ENCODE peak calls at places on chromosome 15, in nine cellular contexts. One of them, this sample, is unnamed.

GRCh38 chr15:67130166-67130565 is 64.8 kb downstream of the SMAD3 start:
- DNase-seq in pancreas: no peak
- DNase-seq in cardiac muscle cell: no peak
- DNase-seq in mesendoderm: no peak
- DNase-seq in CD4-positive, alpha-beta memory T cell: no peak
- DNase-seq in fibroblast of lung: no peak
- DNase-seq in GM23248: no peak
- DNase-seq in tibial nerve: no peak
- DNase-seq in tibial artery: no peak
- DNase-seq in this sample: no peak

GRCh38 chr15:59143281-59143680 is 38.3 kb downstream of the CCNB2 start:
- DNase-seq in pancreas: no peak
- DNase-seq in cardiac muscle cell: no peak
- DNase-seq in mesendoderm: no peak
- DNase-seq in CD4-positive, alpha-beta memory T cell: no peak
- DNase-seq in fibroblast of lung: no peak
- DNase-seq in GM23248: no peak
- DNase-seq in tibial nerve: no peak
- DNase-seq in tibial artery: no peak
- DNase-seq in this sample: no peak

GRCh38 chr15:38217181-38217580 is 35.5 kb upstream of the SPRED1 start:
- DNase-seq in pancreas: no peak
- DNase-seq in cardiac muscle cell: peak
- DNase-seq in mesendoderm: no peak
- DNase-seq in CD4-positive, alpha-beta memory T cell: no peak
- DNase-seq in fibroblast of lung: peak
- DNase-seq in GM23248: peak
- DNase-seq in tibial nerve: no peak
- DNase-seq in tibial artery: no peak
- DNase-seq in this sample: no peak

GRCh38 chr15:57034613-57035012 is 116.2 kb downstream of the TCF12 start:
- DNase-seq in pancreas: no peak
- DNase-seq in cardiac muscle cell: no peak
- DNase-seq in mesendoderm: no peak
- DNase-seq in CD4-positive, alpha-beta memory T cell: no peak
- DNase-seq in fibroblast of lung: no peak
- DNase-seq in GM23248: no peak
- DNase-seq in tibial nerve: no peak
- DNase-seq in tibial artery: no peak
- DNase-seq in this sample: no peak

GRCh38 chr15:75694241-75695182 is 18.1 kb downstream of the CSPG4 start:
- DNase-seq in pancreas: peak
- DNase-seq in cardiac muscle cell: peak
- DNase-seq in mesendoderm: peak
- DNase-seq in CD4-positive, alpha-beta memory T cell: no peak
- DNase-seq in fibroblast of lung: peak
- DNase-seq in GM23248: peak
- DNase-seq in tibial nerve: peak
- DNase-seq in tibial artery: peak
- DNase-seq in this sample: peak

GRCh38 chr15:48604567-48604966 is 40.9 kb downstream of the FBN1 start:
- DNase-seq in pancreas: no peak
- DNase-seq in cardiac muscle cell: peak
- DNase-seq in mesendoderm: peak
- DNase-seq in CD4-positive, alpha-beta memory T cell: no peak
- DNase-seq in fibroblast of lung: no peak
- DNase-seq in GM23248: peak
- DNase-seq in tibial nerve: no peak
- DNase-seq in tibial artery: no peak
- DNase-seq in this sample: no peak

GRCh38 chr15:47576921-47577474 is 140.3 kb upstream of the SEMA6D start:
- DNase-seq in pancreas: no peak
- DNase-seq in cardiac muscle cell: peak
- DNase-seq in mesendoderm: no peak
- DNase-seq in CD4-positive, alpha-beta memory T cell: no peak
- DNase-seq in fibroblast of lung: peak
- DNase-seq in GM23248: no peak
- DNase-seq in tibial nerve: no peak
- DNase-seq in tibial artery: no peak
- DNase-seq in this sample: no peak

GRCh38 chr15:101609742-101610627 is 42.2 kb downstream of the TM2D3 start:
- DNase-seq in pancreas: no peak
- DNase-seq in cardiac muscle cell: no peak
- DNase-seq in mesendoderm: no peak
- DNase-seq in CD4-positive, alpha-beta memory T cell: no peak
- DNase-seq in fibroblast of lung: no peak
- DNase-seq in GM23248: no peak
- DNase-seq in tibial nerve: no peak
- DNase-seq in tibial artery: no peak
- DNase-seq in this sample: no peak

DNA sequence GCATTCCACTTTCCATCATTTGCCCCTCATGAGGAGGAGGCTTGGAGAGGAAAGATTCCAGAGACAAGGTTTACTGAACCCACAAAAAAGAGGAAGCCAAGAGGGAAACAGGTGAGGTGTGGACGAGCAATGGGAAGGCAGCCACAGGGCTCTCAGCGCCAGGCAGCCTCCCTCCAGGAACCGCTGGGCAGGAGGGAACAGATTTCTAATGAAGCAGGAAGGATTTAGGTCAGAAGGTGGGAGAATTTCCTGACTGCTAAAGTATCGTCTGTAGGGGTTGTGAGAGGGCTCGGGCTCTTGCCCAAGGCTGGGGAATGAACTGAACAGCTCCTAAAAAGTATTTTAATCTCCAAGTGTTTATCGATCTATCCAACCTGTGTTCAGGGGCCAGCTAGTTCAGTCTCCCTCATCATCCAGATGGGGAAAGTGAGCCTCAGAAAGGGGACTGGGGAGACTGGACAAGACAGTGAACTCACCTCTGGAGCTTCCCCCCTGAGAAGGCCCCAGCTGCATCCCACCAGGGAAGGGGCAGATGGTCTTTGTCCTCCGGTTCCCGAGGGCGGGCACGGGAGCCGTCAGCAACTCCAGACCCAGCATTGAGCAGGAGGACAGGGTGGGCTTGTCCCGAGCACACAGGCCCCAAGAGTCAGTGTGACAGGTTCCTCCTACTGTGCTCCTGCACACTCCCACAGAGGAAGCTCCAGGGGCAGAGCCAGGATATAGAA is 10.5 kb downstream of the LOXL1 start:
- DNase-seq in pancreas: no peak
- DNase-seq in cardiac muscle cell: no peak
- DNase-seq in mesendoderm: no peak
- DNase-seq in CD4-positive, alpha-beta memory T cell: no peak
- DNase-seq in fibroblast of lung: no peak
- DNase-seq in GM23248: no peak
- DNase-seq in tibial nerve: no peak
- DNase-seq in tibial artery: no peak
- DNase-seq in this sample: peak
- H3K27ac ChIP-seq in pancreas: no peak
- H3K27ac ChIP-seq in cardiac muscle cell: no peak
- H3K27ac ChIP-seq in mesendoderm: no peak
- H3K27ac ChIP-seq in CD4-positive, alpha-beta memory T cell: no peak
- H3K27ac ChIP-seq in fibroblast of lung: no peak
- H3K27ac ChIP-seq in GM23248: no peak
- H3K27ac ChIP-seq in tibial nerve: peak
- H3K27ac ChIP-seq in tibial artery: peak
- H3K27ac ChIP-seq in this sample: peak

GRCh38 chr15:94247789-94248638 is 16.7 kb downstream of the MCTP2 start:
- DNase-seq in pancreas: no peak
- DNase-seq in cardiac muscle cell: no peak
- DNase-seq in mesendoderm: peak
- DNase-seq in CD4-positive, alpha-beta memory T cell: no peak
- DNase-seq in fibroblast of lung: no peak
- DNase-seq in GM23248: no peak
- DNase-seq in tibial nerve: no peak
- DNase-seq in tibial artery: no peak
- DNase-seq in this sample: no peak
- H3K4me3 ChIP-seq in pancreas: no peak
- H3K4me3 ChIP-seq in cardiac muscle cell: no peak
- H3K4me3 ChIP-seq in mesendoderm: no peak
- H3K4me3 ChIP-seq in CD4-positive, alpha-beta memory T cell: no peak
- H3K4me3 ChIP-seq in fibroblast of lung: no peak
- H3K4me3 ChIP-seq in GM23248: no peak
- H3K4me3 ChIP-seq in tibial nerve: no peak
- H3K4me3 ChIP-seq in tibial artery: no peak
- H3K4me3 ChIP-seq in this sample: no peak

GRCh38 chr15:99733268-99734039 is at the start of gene LYSMD4:
- DNase-seq in pancreas: peak
- DNase-seq in cardiac muscle cell: peak
- DNase-seq in mesendoderm: peak
- DNase-seq in CD4-positive, alpha-beta memory T cell: peak
- DNase-seq in fibroblast of lung: peak
- DNase-seq in GM23248: peak
- DNase-seq in tibial nerve: peak
- DNase-seq in tibial artery: peak
- DNase-seq in this sample: peak

GRCh38 chr15:99732711-99733267 is 448 bp downstream of the LYSMD4 start:
- DNase-seq in pancreas: peak
- DNase-seq in cardiac muscle cell: no peak
- DNase-seq in mesendoderm: no peak
- DNase-seq in CD4-positive, alpha-beta memory T cell: peak
- DNase-seq in fibroblast of lung: no peak
- DNase-seq in GM23248: no peak
- DNase-seq in tibial nerve: peak
- DNase-seq in tibial artery: peak
- DNase-seq in this sample: peak

GRCh38 chr15:99729920-99730319 is 3.3 kb downstream of the LYSMD4 start:
- DNase-seq in pancreas: no peak
- DNase-seq in cardiac muscle cell: peak
- DNase-seq in mesendoderm: peak
- DNase-seq in CD4-positive, alpha-beta memory T cell: no peak
- DNase-seq in fibroblast of lung: peak
- DNase-seq in GM23248: peak
- DNase-seq in tibial nerve: no peak
- DNase-seq in tibial artery: peak
- DNase-seq in this sample: no peak

GRCh38 chr15:99732268-99732641 is 982 bp downstream of the LYSMD4 start:
- DNase-seq in pancreas: no peak
- DNase-seq in cardiac muscle cell: peak
- DNase-seq in mesendoderm: no peak
- DNase-seq in CD4-positive, alpha-beta memory T cell: no peak
- DNase-seq in fibroblast of lung: peak
- DNase-seq in GM23248: peak
- DNase-seq in tibial nerve: no peak
- DNase-seq in tibial artery: no peak
- DNase-seq in this sample: no peak

DNA sequence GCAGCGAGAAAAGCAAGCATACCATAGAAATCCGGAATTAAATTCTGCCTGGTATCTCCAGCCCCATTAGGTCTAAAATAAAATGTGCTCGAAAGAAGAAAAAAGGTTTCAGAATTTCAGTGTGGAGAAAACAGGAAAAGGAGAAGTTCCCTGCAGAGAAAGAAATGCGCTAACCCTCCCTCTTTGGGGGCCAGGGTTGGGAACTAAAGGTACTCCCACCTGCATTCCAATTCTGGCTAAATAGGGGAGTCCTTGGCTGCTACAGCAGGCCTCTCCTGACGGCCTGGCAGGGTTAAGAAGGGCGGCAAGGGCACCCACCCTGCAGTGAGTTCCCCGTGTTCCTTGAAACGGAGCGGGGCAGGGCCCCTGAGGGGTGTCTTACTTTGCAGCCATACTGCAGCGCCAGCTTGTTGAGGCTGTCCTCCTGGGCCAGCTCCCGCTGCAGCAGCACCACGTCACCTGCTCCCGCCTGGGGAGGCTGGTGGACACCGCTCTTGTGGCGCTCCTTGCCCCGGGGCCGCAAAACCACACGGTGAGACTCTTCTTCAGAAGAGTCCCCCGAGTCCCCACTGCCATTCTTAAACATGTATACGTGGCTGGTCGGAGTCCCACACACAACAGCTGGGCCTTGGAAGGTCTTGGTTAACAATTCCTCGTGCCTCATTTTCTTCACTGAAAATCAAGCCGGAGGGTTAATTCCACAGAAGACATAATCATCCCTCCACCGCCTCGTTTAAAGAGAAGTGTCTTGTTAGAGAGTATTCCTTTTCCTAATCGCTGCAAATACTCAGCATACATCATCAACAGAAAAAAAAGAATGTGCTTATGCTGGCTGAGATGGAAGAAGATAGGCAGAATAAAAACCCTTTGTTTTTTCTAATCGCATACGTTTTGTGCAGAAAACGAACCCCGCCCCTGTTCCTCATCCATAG is 1.6 kb downstream of the LYSMD4 start:
- DNase-seq in pancreas: peak
- DNase-seq in cardiac muscle cell: peak
- DNase-seq in mesendoderm: peak
- DNase-seq in CD4-positive, alpha-beta memory T cell: no peak
- DNase-seq in fibroblast of lung: no peak
- DNase-seq in GM23248: no peak
- DNase-seq in tibial nerve: no peak
- DNase-seq in tibial artery: no peak
- DNase-seq in this sample: no peak
- H3K27ac ChIP-seq in pancreas: no peak
- H3K27ac ChIP-seq in cardiac muscle cell: no peak
- H3K27ac ChIP-seq in mesendoderm: no peak
- H3K27ac ChIP-seq in CD4-positive, alpha-beta memory T cell: no peak
- H3K27ac ChIP-seq in fibroblast of lung: no peak
- H3K27ac ChIP-seq in GM23248: no peak
- H3K27ac ChIP-seq in tibial nerve: peak
- H3K27ac ChIP-seq in tibial artery: no peak
- H3K27ac ChIP-seq in this sample: no peak

GRCh38 chr15:40058476-40059140 is 19.6 kb upstream of the SRP14 start:
- DNase-seq in pancreas: no peak
- DNase-seq in cardiac muscle cell: peak
- DNase-seq in mesendoderm: no peak
- DNase-seq in CD4-positive, alpha-beta memory T cell: no peak
- DNase-seq in fibroblast of lung: peak
- DNase-seq in GM23248: peak
- DNase-seq in tibial nerve: no peak
- DNase-seq in tibial artery: no peak
- DNase-seq in this sample: no peak
- H3K4me3 ChIP-seq in pancreas: no peak
- H3K4me3 ChIP-seq in cardiac muscle cell: no peak
- H3K4me3 ChIP-seq in mesendoderm: no peak
- H3K4me3 ChIP-seq in CD4-positive, alpha-beta memory T cell: no peak
- H3K4me3 ChIP-seq in fibroblast of lung: no peak
- H3K4me3 ChIP-seq in GM23248: no peak
- H3K4me3 ChIP-seq in tibial nerve: no peak
- H3K4me3 ChIP-seq in tibial artery: no peak
- H3K4me3 ChIP-seq in this sample: no peak